ENCODE peak calls at places on chromosomes 12 and 14, in seven cellular contexts. N is GM23248, G is trophoblast cell, F is mammary epithelial cell, K is psoas muscle, V is OCI-LY7, T is transverse colon. P is an unnamed sample. For H3K4me1, the result is how much of the 10 kb centered on the place peaks cover.

GRCh38 chr12:85779768-85780167 is 56.4 kb downstream of the RASSF9 start:
- DNase-seq in N (no peak), T (no peak), V (no peak), K (no peak), F (no peak), G (no peak), P (no peak)

GRCh38 chr14:61476737-61477410 is 155.5 kb downstream of the PRKCH start:
- DNase-seq in K (no peak), F (peak), N (peak), G (peak), T (peak), V (peak), P (peak)

GRCh38 chr12:75913502-75914110 is 118.0 kb downstream of the PHLDA1 start:
- DNase-seq in N (no peak), K (no peak), F (no peak), V (peak), T (no peak), G (no peak), P (no peak)

GRCh38 chr12:85405781-85406522 is 125.9 kb downstream of the ALX1 start:
- DNase-seq in G (peak), F (no peak), N (peak), K (no peak), V (no peak), T (no peak), P (no peak)

GRCh38 chr12:102702447-102703114 is 214.5 kb downstream of the PAH start:
- DNase-seq in F (peak), K (no peak), V (peak), N (peak), G (peak), T (peak), P (no peak)

GRCh38 chr14:76333664-76334063 is 42.3 kb upstream of the ESRRB start:
- DNase-seq in F (no peak), K (no peak), N (no peak), G (no peak), V (no peak), T (no peak), P (no peak)

GRCh38 chr12:11510671-11511070 is 115.3 kb upstream of the PRB2 start:
- DNase-seq in K (no peak), V (no peak), G (no peak), T (no peak), F (no peak), N (no peak), P (no peak)

GRCh38 chr14:24237463-24237955 is 4.8 kb downstream of the GMPR2 start:
- DNase-seq in K (no peak), G (no peak), V (no peak), T (no peak), F (no peak), N (no peak), P (no peak)

GRCh38 chr14:95156153-95156764 is 1.1 kb downstream of the DICER1 start:
- DNase-seq in F (peak), K (no peak), V (peak), N (peak), T (no peak), G (no peak), P (peak)

GRCh38 chr12:130626601-130627000 is 89.5 kb downstream of the RIMBP2 start:
- DNase-seq in F (no peak), T (no peak), N (no peak), V (no peak), K (no peak), G (no peak), P (no peak)

GRCh38 chr12:105196090-105196489 is 39.9 kb downstream of the APPL2 start:
- DNase-seq in F (no peak), G (no peak), T (no peak), V (no peak), K (no peak), N (no peak), P (no peak)
- H3K4me1 ChIP-seq in F (under half), G (under half), T (under half), V (under half), K (under half), N (under half), P (under half)

DNA sequence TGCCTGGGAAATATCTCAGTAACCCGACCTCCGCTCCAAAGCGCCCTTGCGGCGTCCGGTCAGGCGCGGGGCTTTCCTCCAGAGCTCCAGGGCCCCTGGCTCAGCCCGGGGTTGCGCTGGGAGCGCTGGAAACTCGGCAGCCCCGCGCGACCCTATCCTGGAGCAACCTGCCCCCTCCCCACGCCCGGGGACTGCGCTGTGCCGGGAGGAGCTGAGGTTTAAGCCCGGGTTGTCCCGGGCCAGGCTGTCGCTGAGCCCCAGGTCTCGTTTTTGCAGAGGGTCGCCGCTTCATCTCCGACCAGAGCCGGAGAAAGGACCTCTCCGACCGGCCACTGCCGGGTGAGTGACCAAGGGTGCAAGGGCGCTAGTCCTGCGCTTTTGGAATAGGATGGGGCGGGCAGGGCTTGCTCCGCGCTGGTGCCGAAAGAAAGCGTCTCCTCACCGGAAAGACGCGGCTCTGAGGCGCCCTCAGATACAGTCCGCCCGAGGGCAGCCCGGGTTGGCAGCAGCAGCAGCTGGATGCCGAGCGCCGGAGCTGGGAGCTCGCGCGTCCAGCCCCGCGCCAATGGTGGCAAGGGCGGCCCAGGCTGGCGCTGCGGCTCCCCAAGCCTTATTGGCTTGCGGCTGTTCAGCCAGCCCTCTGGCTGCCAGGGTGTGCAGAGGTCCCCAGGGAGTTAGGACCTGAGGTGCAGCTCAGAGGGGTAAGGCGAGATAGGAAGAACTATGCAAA is 1.5 kb downstream of the SPX start:
- DNase-seq in G (peak), K (peak), V (peak), T (peak), F (peak), N (peak), P (peak)
- H3K4me3 ChIP-seq in G (peak), K (peak), V (peak), T (peak), F (peak), N (peak), P (peak)

DNA sequence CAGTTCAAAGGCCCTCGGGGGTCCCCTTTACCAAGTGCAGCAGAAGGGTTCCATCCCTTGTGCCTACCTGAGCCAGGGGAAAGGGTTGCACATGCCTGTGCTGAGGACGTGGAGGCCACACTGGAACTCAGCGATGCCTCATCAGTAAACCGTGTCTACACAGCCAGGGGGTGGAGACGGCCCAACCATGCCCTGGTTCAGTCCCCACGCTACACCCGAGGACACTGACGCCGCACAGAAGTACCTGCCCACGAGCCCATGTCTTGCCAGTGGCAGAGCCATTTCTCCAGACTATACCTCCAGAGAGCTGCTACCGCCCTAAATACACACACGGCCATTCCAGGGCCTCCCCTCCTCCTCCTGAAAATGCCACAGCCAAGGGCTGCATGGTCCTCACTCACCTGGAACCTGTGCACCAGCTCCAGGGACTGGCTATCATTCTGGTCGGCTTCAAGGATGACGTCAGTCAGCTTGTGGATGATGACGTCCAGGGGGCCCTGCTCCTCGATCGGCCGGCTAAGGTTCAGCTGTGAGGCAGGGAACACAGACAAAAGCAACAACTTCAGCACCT is 93.4 kb downstream of the CHGA start:
- DNase-seq in G (no peak), K (no peak), T (no peak), V (no peak), F (no peak), N (no peak), P (no peak)
- H3K4me1 ChIP-seq in G (under half), K (under half), T (under half), V (under half), F (under half), N (under half), P (under half)

DNA sequence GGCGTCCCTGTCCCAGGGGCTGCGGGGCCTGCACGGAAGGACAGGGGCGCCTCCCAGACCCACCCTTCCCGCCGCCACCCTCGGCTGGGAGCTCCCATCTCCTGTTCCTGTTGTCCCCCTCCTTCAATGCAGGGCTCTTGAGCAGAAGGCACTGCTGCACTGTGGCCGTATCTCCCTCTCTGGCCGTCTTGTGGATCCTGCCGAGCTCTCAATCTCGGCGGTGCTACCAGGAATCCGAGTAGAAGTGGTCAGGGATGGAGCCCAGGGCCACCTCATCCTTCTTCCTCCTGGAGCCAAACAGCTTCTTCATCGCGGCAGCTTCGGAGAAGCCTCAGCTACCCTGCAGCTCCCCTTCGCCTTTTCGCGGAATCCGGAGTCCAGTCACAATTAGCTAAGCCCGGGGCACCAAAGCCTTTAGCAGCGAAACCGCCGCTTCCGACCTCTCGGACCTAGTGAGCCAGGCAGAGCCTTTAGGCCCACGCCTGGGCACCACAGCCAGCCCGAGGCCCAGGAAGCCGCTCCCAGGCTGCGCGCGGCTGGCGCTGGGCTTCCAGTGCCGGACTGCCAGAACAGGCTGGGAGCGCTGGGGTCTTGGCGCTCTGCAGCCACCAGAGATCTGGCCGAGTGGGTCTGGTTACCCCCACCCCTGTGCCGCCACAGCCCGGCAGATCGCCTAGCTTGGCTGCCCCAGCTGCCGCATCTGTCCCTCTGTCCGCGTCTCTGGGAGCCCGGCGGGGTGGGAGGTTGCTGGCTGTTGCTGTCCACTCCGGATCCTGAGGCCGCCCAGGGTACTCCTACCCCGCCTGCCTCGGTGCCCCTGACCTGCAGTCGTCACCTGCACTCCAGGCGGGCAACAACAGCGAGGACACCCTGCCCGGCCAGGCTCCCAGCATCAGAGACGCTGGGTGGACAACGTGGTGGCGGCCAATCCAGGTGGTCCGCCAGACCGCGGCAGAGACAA is 69.1 kb downstream of the ASCL4 start:
- DNase-seq in F (no peak), N (peak), V (no peak), G (no peak), K (no peak), T (no peak), P (no peak)
- H3K4me3 ChIP-seq in F (no peak), N (peak), V (no peak), G (peak), K (peak), T (no peak), P (peak)

GRCh38 chr14:74620923-74621322 is 8.9 kb upstream of the LTBP2 start:
- DNase-seq in N (no peak), F (no peak), V (no peak), K (no peak), T (no peak), G (no peak), P (no peak)

GRCh38 chr14:74620497-74620921 is 8.5 kb upstream of the LTBP2 start:
- DNase-seq in N (peak), G (peak), V (no peak), F (peak), K (no peak), T (no peak), P (no peak)

GRCh38 chr14:74619672-74620131 is 7.7 kb upstream of the LTBP2 start:
- DNase-seq in N (peak), F (peak), G (peak), K (peak), T (peak), V (no peak), P (peak)

GRCh38 chr14:74622257-74622656 is 10.2 kb upstream of the LTBP2 start:
- DNase-seq in G (no peak), K (no peak), V (no peak), T (no peak), N (no peak), F (no peak), P (no peak)

GRCh38 chr14:74621556-74621955 is 9.5 kb upstream of the LTBP2 start:
- DNase-seq in V (no peak), N (no peak), G (no peak), K (no peak), T (no peak), F (no peak), P (no peak)
- H3K4me1 ChIP-seq in V (under half), N (under half), G (under half), K (under half), T (under half), F (half or more), P (under half)

GRCh38 chr14:103613517-103613916 is 15.5 kb upstream of the KLC1 start:
- DNase-seq in N (no peak), F (no peak), T (peak), K (no peak), V (no peak), G (peak), P (no peak)

GRCh38 chr14:103604620-103605019 is 24.4 kb upstream of the KLC1 start:
- DNase-seq in F (no peak), K (no peak), G (no peak), N (no peak), V (no peak), T (no peak), P (no peak)

GRCh38 chr14:103607039-103607668 is 21.9 kb upstream of the KLC1 start:
- DNase-seq in V (peak), T (peak), K (peak), N (peak), G (peak), F (peak), P (peak)

GRCh38 chr14:103611215-103611614 is 17.8 kb upstream of the KLC1 start:
- DNase-seq in K (no peak), F (no peak), V (no peak), T (no peak), G (no peak), N (no peak), P (no peak)

DNA sequence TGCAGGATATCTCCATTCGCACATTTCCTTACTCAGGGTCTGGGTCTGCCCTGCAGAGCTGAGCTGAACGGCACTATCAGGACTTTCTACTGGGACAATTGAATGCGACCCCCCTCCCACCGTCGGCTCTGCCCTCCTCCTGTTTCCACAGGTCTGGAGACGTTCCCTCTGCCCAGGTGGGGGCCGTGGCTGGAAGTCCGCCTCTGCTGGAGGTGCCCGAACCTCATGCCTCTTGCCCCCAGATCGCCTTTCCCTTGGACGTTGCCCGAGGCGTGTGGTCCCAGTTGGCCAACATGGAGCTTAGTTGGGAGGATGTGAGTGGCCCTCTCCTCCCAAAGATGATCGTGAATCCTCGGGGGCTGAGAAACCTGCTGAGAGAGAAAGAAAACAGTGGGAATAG is 21.2 kb upstream of the KLC1 start:
- DNase-seq in G (no peak), F (no peak), K (peak), V (no peak), T (no peak), N (no peak), P (no peak)
- H3K4me3 ChIP-seq in G (no peak), F (no peak), K (peak), V (no peak), T (no peak), N (no peak), P (no peak)

DNA sequence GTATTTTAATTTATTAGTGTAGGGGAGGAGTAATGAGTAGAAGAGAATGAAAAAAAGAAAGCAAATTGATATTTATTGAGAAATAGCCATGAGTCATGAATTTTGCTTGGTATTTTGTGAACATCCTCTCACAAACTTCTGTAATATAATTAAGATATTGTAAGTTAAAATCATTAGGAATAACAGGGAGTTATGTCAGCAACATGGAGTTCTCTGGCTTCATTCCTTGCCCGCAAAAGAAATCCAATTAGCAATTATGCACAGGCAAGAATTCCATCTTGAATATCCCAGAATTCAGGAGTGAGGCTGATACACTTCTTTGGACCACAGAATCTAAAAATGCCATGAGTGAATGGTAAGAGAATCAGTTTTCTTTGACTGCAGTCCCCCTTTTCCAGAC is 94.3 kb upstream of the PTHLH start:
- DNase-seq in T (no peak), V (no peak), N (peak), K (no peak), G (no peak), F (no peak), P (no peak)
- H3K4me1 ChIP-seq in T (under half), V (under half), N (under half), K (under half), G (under half), F (under half), P (under half)